ENCODE peak calls at places on chromosomes 12 and 14, in five cellular contexts. One of them, this sample, is unnamed.

GRCh38 chr12:92786045-92786444 is 83.3 kb downstream of the PLEKHG7 start:
- DNase-seq in EL: peak
- DNase-seq in foreskin fibroblast: peak
- DNase-seq in mammary epithelial cell: no peak
- DNase-seq in naive thymus-derived CD4-positive, alpha-beta T cell: no peak
- DNase-seq in this sample: no peak

GRCh38 chr12:113724703-113725556 is 241.2 kb downstream of the RBM19 start:
- DNase-seq in EL: no peak
- DNase-seq in foreskin fibroblast: no peak
- DNase-seq in mammary epithelial cell: no peak
- DNase-seq in naive thymus-derived CD4-positive, alpha-beta T cell: no peak
- DNase-seq in this sample: no peak

GRCh38 chr12:54526800-54527630 is 22.4 kb upstream of the PDE1B start:
- DNase-seq in EL: peak
- DNase-seq in foreskin fibroblast: no peak
- DNase-seq in mammary epithelial cell: peak
- DNase-seq in naive thymus-derived CD4-positive, alpha-beta T cell: peak
- DNase-seq in this sample: peak

GRCh38 chr12:110004598-110004997 is 5.4 kb downstream of the ANKRD13A start:
- DNase-seq in EL: no peak
- DNase-seq in foreskin fibroblast: no peak
- DNase-seq in mammary epithelial cell: no peak
- DNase-seq in naive thymus-derived CD4-positive, alpha-beta T cell: no peak
- DNase-seq in this sample: no peak

GRCh38 chr14:20690848-20691640 is 2.5 kb downstream of the ANG start:
- DNase-seq in EL: peak
- DNase-seq in foreskin fibroblast: peak
- DNase-seq in mammary epithelial cell: peak
- DNase-seq in naive thymus-derived CD4-positive, alpha-beta T cell: no peak
- DNase-seq in this sample: peak

GRCh38 chr14:102760485-102761193 is 16.6 kb upstream of the TRAF3 start:
- DNase-seq in EL: no peak
- DNase-seq in foreskin fibroblast: no peak
- DNase-seq in mammary epithelial cell: no peak
- DNase-seq in naive thymus-derived CD4-positive, alpha-beta T cell: no peak
- DNase-seq in this sample: no peak

GRCh38 chr14:51096870-51097269 is 2.0 kb upstream of the TRIM9 start:
- DNase-seq in EL: no peak
- DNase-seq in foreskin fibroblast: no peak
- DNase-seq in mammary epithelial cell: no peak
- DNase-seq in naive thymus-derived CD4-positive, alpha-beta T cell: no peak
- DNase-seq in this sample: no peak

GRCh38 chr14:50023671-50024490 is 92.5 kb downstream of the VCPKMT start:
- DNase-seq in EL: peak
- DNase-seq in foreskin fibroblast: peak
- DNase-seq in mammary epithelial cell: peak
- DNase-seq in naive thymus-derived CD4-positive, alpha-beta T cell: no peak
- DNase-seq in this sample: no peak

GRCh38 chr14:42665083-42665482 is 1058.4 kb downstream of the LRFN5 start:
- DNase-seq in EL: no peak
- DNase-seq in foreskin fibroblast: no peak
- DNase-seq in mammary epithelial cell: no peak
- DNase-seq in naive thymus-derived CD4-positive, alpha-beta T cell: no peak
- DNase-seq in this sample: no peak

GRCh38 chr12:114976959-114977358 is 293.0 kb upstream of the TBX3 start:
- DNase-seq in EL: peak
- DNase-seq in foreskin fibroblast: peak
- DNase-seq in mammary epithelial cell: peak
- DNase-seq in naive thymus-derived CD4-positive, alpha-beta T cell: no peak
- DNase-seq in this sample: no peak

GRCh38 chr12:9707864-9708808 is 24.8 kb downstream of the CLECL1 start:
- DNase-seq in EL: peak
- DNase-seq in foreskin fibroblast: no peak
- DNase-seq in mammary epithelial cell: peak
- DNase-seq in naive thymus-derived CD4-positive, alpha-beta T cell: peak
- DNase-seq in this sample: peak

GRCh38 chr14:64649383-64649998 is 54.7 kb upstream of the PLEKHG3 start:
- DNase-seq in EL: peak
- DNase-seq in foreskin fibroblast: peak
- DNase-seq in mammary epithelial cell: no peak
- DNase-seq in naive thymus-derived CD4-positive, alpha-beta T cell: no peak
- DNase-seq in this sample: peak

GRCh38 chr12:24554612-24555300 is 394.1 kb downstream of the BCAT1 start:
- DNase-seq in EL: no peak
- DNase-seq in foreskin fibroblast: no peak
- DNase-seq in mammary epithelial cell: no peak
- DNase-seq in naive thymus-derived CD4-positive, alpha-beta T cell: no peak
- DNase-seq in this sample: no peak

GRCh38 chr14:30874999-30875787 is 834 bp downstream of the COCH start:
- DNase-seq in EL: no peak
- DNase-seq in foreskin fibroblast: no peak
- DNase-seq in mammary epithelial cell: no peak
- DNase-seq in naive thymus-derived CD4-positive, alpha-beta T cell: no peak
- DNase-seq in this sample: peak